ENCODE peak calls at places on chromosomes 11 and 22, in eight cellular contexts. W is nucleus accumbens, Z is choroid plexus epithelial cell, X is uterus, Y is cardiac muscle cell, L is naive B cell, K is psoas muscle, J is germinal center. O is an unnamed sample.

GRCh38 chr22:28920757-28921584 is 37.6 kb downstream of the ZNRF3 start:
- DNase-seq in K (no peak), L (no peak), Y (no peak), Z (no peak), J (no peak), X (no peak), W (no peak), O (no peak)

GRCh38 chr22:39308614-39309363 is 10.6 kb downstream of the RPL3 start:
- DNase-seq in Y (peak), J (no peak), X (peak), W (peak), L (no peak), Z (peak), K (peak), O (no peak)

GRCh38 chr22:17954200-17954859 is 70.0 kb downstream of the MICAL3 start:
- DNase-seq in Z (no peak), W (no peak), Y (no peak), L (no peak), X (no peak), J (no peak), K (no peak), O (no peak)

GRCh38 chr11:70075836-70076235 is 2.3 kb upstream of the ANO1 start:
- DNase-seq in W (no peak), Y (no peak), X (no peak), K (no peak), L (no peak), J (no peak), Z (no peak), O (peak)

GRCh38 chr11:102757823-102758549 is 22.4 kb downstream of the MMP10 start:
- DNase-seq in Z (peak), X (no peak), Y (peak), W (no peak), L (no peak), J (no peak), K (no peak), O (no peak)

GRCh38 chr11:28922351-28922981 is 814.3 kb downstream of the METTL15 start:
- DNase-seq in J (no peak), L (no peak), W (no peak), Z (no peak), X (no peak), Y (peak), K (no peak), O (no peak)

GRCh38 chr11:134139873-134140331 is 71.0 kb downstream of the JAM3 start:
- DNase-seq in K (no peak), Z (peak), X (peak), Y (peak), J (peak), L (peak), W (peak), O (no peak)

GRCh38 chr11:62223095-62223494 is 14.6 kb downstream of the SCGB2A1 start:
- DNase-seq in K (no peak), Z (peak), J (no peak), W (no peak), L (no peak), Y (peak), X (no peak), O (no peak)

GRCh38 chr11:103671143-103671651 is 365.2 kb upstream of the DDI1 start:
- DNase-seq in L (no peak), Z (no peak), X (no peak), K (no peak), W (no peak), J (no peak), Y (no peak), O (no peak)

O was measured in left lobe of liver.